ENCODE peak calls at places on chromosomes 4 and X, in six cellular contexts. J is lower leg skin, O is heart right ventricle, P is brain microvascular endothelial cell, A is GM12865, D is body of pancreas. E is an unnamed sample.

GRCh38 chr4:76736434-76736833 is 161.5 kb downstream of the SOWAHB start:
- DNase-seq in O (no peak), P (no peak), J (no peak), D (no peak), A (no peak), E (no peak)

GRCh38 chrX:23331701-23332100 is 2.9 kb upstream of the PTCHD1 start:
- DNase-seq in O (no peak), J (no peak), D (no peak), A (no peak), P (no peak), E (no peak)

GRCh38 chrX:16711219-16712115 is 1.0 kb downstream of the CTPS2 start:
- DNase-seq in P (no peak), J (no peak), O (no peak), A (peak), D (peak), E (peak)

GRCh38 chrX:28668957-28669356 is 81.7 kb downstream of the IL1RAPL1 start:
- DNase-seq in D (no peak), P (no peak), A (no peak), J (no peak), O (no peak), E (no peak)

GRCh38 chr4:66048861-66049260 is 378.6 kb upstream of the EPHA5 start:
- DNase-seq in O (no peak), P (peak), J (no peak), A (no peak), D (no peak), E (no peak)

GRCh38 chr4:164937576-164938270 is 39.7 kb downstream of the TRIM61 start:
- DNase-seq in O (no peak), P (peak), J (no peak), D (peak), A (peak), E (no peak)

GRCh38 chrX:69152398-69152797 is 12.9 kb downstream of the PJA1 start:
- DNase-seq in A (no peak), D (peak), J (peak), P (no peak), O (peak), E (no peak)

GRCh38 chr4:36251983-36252382 is 7.7 kb upstream of the ARAP2 start:
- DNase-seq in D (no peak), P (no peak), J (no peak), O (no peak), A (no peak), E (no peak)

GRCh38 chr4:37453361-37454262 is 209.1 kb downstream of the NWD2 start:
- DNase-seq in A (peak), O (peak), P (peak), J (peak), D (peak), E (peak)

GRCh38 chrX:96820935-96821334 is 62.8 kb upstream of the RPA4 start:
- DNase-seq in D (no peak), P (no peak), A (no peak), J (no peak), O (no peak), E (no peak)

GRCh38 chr4:168553714-168554370 is 57.0 kb downstream of the PALLD start:
- DNase-seq in A (no peak), O (no peak), D (no peak), J (no peak), P (no peak), E (no peak)

GRCh38 chrX:134254511-134254910 is 17.5 kb downstream of the CCDC160 start:
- DNase-seq in J (no peak), A (no peak), P (no peak), O (no peak), D (no peak), E (no peak)

GRCh38 chrX:2693526-2694002 is 2.5 kb downstream of the CD99 start:
- DNase-seq in A (no peak), O (no peak), P (no peak), D (no peak), J (no peak), E (no peak)

GRCh38 chr4:78293841-78294301 is 236.7 kb downstream of the FRAS1 start:
- DNase-seq in D (no peak), J (no peak), O (no peak), A (no peak), P (peak), E (no peak)
- TF ChIP-seq CTCF in D (no peak), J (no peak), O (no peak), A (no peak), P (peak), E (no peak)

GRCh38 chr4:129094347-129094746 is 1.0 kb upstream of the SCLT1 start:
- DNase-seq in D (no peak), A (no peak), O (no peak), J (no peak), P (no peak), E (no peak)

GRCh38 chr4:129098578-129098977 is 2.6 kb downstream of the C4orf33 start:
- DNase-seq in O (no peak), J (no peak), A (no peak), D (no peak), P (no peak), E (no peak)

GRCh38 chr4:129093173-129093974 is at the start of gene SCLT1:
- DNase-seq in P (peak), D (peak), J (peak), A (peak), O (peak), E (peak)

GRCh38 chr4:129092636-129093172 is 635 bp downstream of the SCLT1 start:
- DNase-seq in J (no peak), P (peak), O (no peak), D (no peak), A (no peak), E (no peak)

GRCh38 chr4:129095811-129096454 is at the start of gene C4orf33:
- DNase-seq in O (peak), A (peak), D (peak), P (peak), J (peak), E (peak)
- TF ChIP-seq CTCF in O (no peak), A (no peak), D (no peak), P (no peak), J (no peak), E (no peak)

GRCh38 chr4:73258668-73259551 is at the start of gene ANKRD17:
- DNase-seq in O (peak), J (peak), D (peak), A (peak), P (peak), E (peak)
- TF ChIP-seq CTCF in O (no peak), J (no peak), D (peak), A (no peak), P (peak), E (no peak)

DNA sequence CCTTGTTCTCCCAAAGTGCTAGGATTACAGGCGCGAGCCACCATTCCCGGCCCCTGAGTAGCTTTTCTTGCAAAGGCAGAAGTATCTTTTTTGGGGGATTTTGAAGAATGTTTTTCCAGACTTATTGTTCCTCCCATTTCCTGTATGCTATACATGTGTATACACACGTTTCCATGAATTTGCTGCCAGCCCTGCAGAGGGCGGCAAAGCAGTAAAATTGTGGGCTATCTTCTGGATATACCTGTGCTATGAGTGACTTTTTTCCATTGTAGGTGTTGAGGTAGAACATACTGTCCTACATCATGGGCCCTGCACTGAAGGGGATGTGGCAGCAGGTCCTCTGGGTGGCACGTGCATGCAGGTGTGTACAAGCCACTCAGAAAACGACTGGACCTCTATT is 16.9 kb upstream of the MED28 start:
- DNase-seq in P (no peak), O (no peak), A (no peak), J (no peak), D (peak), E (no peak)
- TF ChIP-seq CTCF in P (peak), O (no peak), A (no peak), J (no peak), D (no peak), E (no peak)

GRCh38 chrX:19879742-19880378 is 7.5 kb downstream of the SH3KBP1 start:
- DNase-seq in J (peak), P (no peak), A (peak), D (no peak), O (no peak), E (no peak)
- TF ChIP-seq CTCF in J (no peak), P (peak), A (peak), D (no peak), O (no peak), E (no peak)

GRCh38 chr4:138576684-138577083 is 334.5 kb upstream of the SLC7A11 start:
- DNase-seq in A (peak), J (no peak), D (no peak), O (no peak), P (peak), E (no peak)
- TF ChIP-seq CTCF in A (peak), J (no peak), D (peak), O (no peak), P (peak), E (no peak)

DNA sequence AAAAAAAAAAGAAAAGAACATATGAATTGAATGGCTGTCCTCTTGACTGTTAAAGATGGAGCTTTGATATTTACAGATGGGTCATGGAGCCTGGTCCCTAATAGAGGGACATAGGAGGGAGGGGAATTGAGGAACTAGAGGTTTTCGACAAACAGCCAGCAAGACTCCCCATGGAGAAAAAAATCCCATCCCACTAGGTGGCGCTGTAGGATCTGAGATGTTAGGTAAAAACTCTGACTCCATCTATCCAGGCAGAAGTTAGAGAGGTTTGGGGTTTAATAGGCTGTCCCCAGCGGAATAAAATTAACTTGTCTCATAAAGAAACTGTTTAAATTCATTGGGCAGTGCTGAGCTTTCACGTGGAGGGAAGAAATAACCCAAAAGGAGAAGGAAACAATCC is 45.9 kb downstream of the HMGB2 start:
- DNase-seq in O (peak), J (no peak), P (peak), D (peak), A (peak), E (peak)
- TF ChIP-seq CTCF in O (peak), J (no peak), P (peak), D (peak), A (peak), E (peak)

DNA sequence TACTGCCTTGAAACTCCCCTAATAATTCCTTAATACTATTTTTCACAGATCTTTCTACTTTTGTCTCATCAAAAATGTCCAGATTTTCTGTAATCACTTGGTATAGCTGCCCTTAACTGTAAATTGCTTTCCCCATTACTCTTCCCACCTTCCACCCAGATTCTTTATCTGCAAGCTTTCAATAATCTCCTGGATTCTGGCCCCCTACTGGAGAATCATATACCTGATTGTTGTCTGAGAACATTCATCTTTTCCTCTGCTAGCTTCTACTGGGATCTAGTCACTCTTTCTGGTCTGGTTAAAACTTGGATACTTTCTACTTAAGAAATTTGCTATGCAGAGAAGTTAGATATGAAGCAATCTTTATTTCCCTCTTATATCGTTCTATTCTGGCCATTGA is 552.6 kb downstream of the PCDH19 start:
- DNase-seq in J (no peak), O (no peak), D (no peak), P (no peak), A (no peak), E (no peak)
- TF ChIP-seq CTCF in J (no peak), O (no peak), D (no peak), P (no peak), A (no peak), E (no peak)

GRCh38 chr4:13430834-13431568 is 53.1 kb downstream of the RAB28 start:
- DNase-seq in P (no peak), J (no peak), O (no peak), A (no peak), D (no peak), E (no peak)
- TF ChIP-seq CTCF in P (peak), J (no peak), O (no peak), A (peak), D (no peak), E (peak)

DNA sequence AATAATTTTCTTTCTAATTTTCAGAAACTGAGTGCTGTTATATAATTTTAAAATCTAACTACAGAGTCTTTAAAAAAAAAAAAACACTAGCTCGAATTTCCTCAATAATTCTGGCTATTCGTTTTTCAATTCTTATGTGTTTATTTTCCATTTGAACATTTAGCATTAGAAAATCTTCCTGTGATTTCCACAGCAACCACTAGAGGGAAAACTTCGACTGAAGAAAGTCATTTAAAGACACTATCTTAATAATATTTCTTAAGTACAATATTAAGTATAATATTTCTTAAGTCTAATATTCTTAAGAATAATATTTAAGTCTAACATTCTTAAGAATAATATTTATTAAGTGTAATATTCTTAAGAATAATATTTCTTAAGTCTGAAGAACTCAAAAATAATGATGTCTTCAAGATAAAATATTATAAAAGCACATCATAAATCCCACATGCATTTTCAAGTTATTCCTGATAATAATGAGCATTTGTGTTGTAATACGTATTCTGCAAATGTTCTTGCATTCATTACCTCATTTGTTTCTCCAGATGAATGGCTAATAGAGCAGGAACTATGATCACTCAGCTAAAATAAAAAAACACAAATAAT is 118.4 kb upstream of the WDR17 start:
- DNase-seq in P (peak), J (no peak), A (peak), D (no peak), O (no peak), E (peak)
- TF ChIP-seq CTCF in P (peak), J (no peak), A (peak), D (peak), O (peak), E (peak)

E was measured in GM13976.